ENCODE peak calls at places on chromosomes 13 and 19, in six cellular contexts. D is IMR-90, E is mesendoderm, S is H1, X is mesenchymal stem cell, P is neuronal stem cell. J is an unnamed sample.
A peak's percentile ranks its signal among the peaks of the same experiment; 100 is the strongest.

GRCh38 chr13:95235199-95235726 is 66.0 kb downstream of the ABCC4 start:
- DNase-seq in E (no peak), D (no peak), P (no peak), S (no peak), X (peak; percentile 34), J (no peak)

GRCh38 chr13:75425216-75426009 is 56.6 kb downstream of the TBC1D4 start:
- DNase-seq in S (no peak), D (no peak), E (no peak), X (no peak), P (no peak), J (no peak)

GRCh38 chr19:18254546-18255500 is 19.4 kb downstream of the IQCN start:
- DNase-seq in S (peak; percentile 77), X (no peak), E (no peak), D (no peak), P (no peak), J (peak; percentile 96)

GRCh38 chr19:33879818-33880575 is 83.3 kb downstream of the KCTD15 start:
- DNase-seq in S (no peak), X (no peak), P (no peak), D (no peak), E (no peak), J (no peak)

GRCh38 chr13:100140441-100140840 is 51.5 kb downstream of the PCCA start:
- DNase-seq in D (peak; percentile 23), P (no peak), X (no peak), S (no peak), E (no peak), J (no peak)

GRCh38 chr19:4390017-4390861 is 10.1 kb downstream of the SH3GL1 start:
- DNase-seq in E (peak; percentile 96), D (peak; percentile 56), S (no peak), X (peak; percentile 67), P (no peak), J (no peak)

GRCh38 chr13:41944635-41945401 is 16.1 kb downstream of the VWA8 start:
- DNase-seq in D (no peak), P (no peak), S (no peak), E (peak; percentile 19), X (no peak), J (no peak)

GRCh38 chr19:34269968-34270621 is 15.7 kb downstream of the GARRE1 start:
- DNase-seq in S (no peak), E (peak; percentile 98), D (peak; percentile 66), P (no peak), X (peak; percentile 72), J (peak; percentile 95)

GRCh38 chr13:32988588-32989256 is 27.5 kb upstream of the KL start:
- DNase-seq in X (no peak), D (no peak), E (no peak), P (no peak), S (no peak), J (no peak)
- H3K4me3 ChIP-seq in X (peak overlapping the region; percentile 53), D (no peak overlapping the region), E (no peak overlapping the region), P (no peak overlapping the region), S (no peak overlapping the region), J (no peak overlapping the region)

DNA sequence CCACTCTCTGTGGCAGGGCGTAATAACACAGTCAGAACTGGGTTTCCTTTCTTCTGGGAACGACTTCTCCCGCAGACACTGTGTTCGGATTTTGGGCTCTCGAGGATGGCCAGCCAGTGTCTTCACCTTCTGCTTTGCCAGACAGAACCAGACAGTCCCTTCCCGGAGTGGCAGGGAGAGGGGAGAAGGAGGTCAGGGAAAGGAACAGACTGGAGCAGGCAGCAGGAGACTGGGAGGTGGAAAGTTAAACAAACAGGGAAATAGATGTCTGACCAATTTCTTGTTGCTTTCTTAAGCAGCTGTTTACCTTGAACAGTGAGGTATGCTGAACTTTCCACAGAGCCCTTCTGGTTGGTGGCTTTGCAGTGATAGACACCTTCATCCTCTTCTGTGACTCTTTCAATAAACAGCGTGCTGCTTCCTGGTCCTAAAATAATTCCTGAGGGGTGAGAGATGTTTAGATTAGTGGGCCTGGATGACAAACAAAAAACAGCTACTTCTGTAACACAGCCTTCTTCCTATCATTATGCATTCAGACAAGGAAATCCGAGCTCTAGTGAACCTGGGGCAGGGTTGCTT is 137.6 kb downstream of the FLT1 start:
- DNase-seq in P (no peak), E (peak; percentile 25), D (no peak), S (no peak), X (peak; percentile 73), J (no peak)
- H2BK120ac ChIP-seq in P (no peak overlapping the region), E (peak overlapping the region; percentile 75), D (peak overlapping the region; percentile 18), S (no peak overlapping the region), X (no peak overlapping the region), J (peak overlapping the region; percentile 2)

GRCh38 chr19:57803594-57804325 is 11.0 kb downstream of the ZNF552 start:
- DNase-seq in P (peak; percentile 91), E (peak; percentile 96), X (peak; percentile 86), S (peak; percentile 78), D (peak; percentile 79), J (peak; percentile 70)
- H3K4ac ChIP-seq in P (no peak overlapping the region), E (peak overlapping the region; percentile 98), X (peak overlapping the region; percentile 95), S (no peak overlapping the region), D (peak overlapping the region; percentile 92), J (peak overlapping the region; percentile 6)

GRCh38 chr13:39405107-39405506 is 197.9 kb downstream of the LHFPL6 start:
- DNase-seq in P (no peak), S (no peak), X (peak; percentile 54), D (peak; percentile 44), E (no peak), J (no peak)
- H3K4me3 ChIP-seq in P (no peak overlapping the region), S (no peak overlapping the region), X (no peak overlapping the region), D (no peak overlapping the region), E (no peak overlapping the region), J (no peak overlapping the region)

GRCh38 chr13:44306401-44307192 is 67.0 kb upstream of the SERP2 start:
- DNase-seq in D (peak; percentile 99), P (peak; percentile 17), X (peak; percentile 94), E (peak; percentile 76), S (peak; percentile 57), J (no peak)
- H2BK120ac ChIP-seq in D (peak overlapping the region; percentile 97), P (no peak overlapping the region), X (peak overlapping the region; percentile 86), E (no peak overlapping the region), S (no peak overlapping the region), J (peak overlapping the region; percentile 57)

J was measured in trophoblast cell.